ENCODE peak calls at places on chromosome 1, in five cellular contexts. A, K, Y, T and S are unnamed samples.

GRCh38 chr1:119720866-119721440 is 9.2 kb downstream of the PHGDH start:
- DNase-seq in A (no peak), Y (no peak), T (no peak), K (no peak), S (no peak)

GRCh38 chr1:88239205-88239604 is 444.9 kb upstream of the PKN2 start:
- DNase-seq in A (no peak), Y (no peak), K (no peak), T (no peak), S (peak; percentile 39)

GRCh38 chr1:160711528-160712311 is at the start of gene CD48:
- DNase-seq in A (no peak), K (no peak), T (no peak), Y (no peak), S (no peak)

GRCh38 chr1:63112155-63112914 is 210.0 kb upstream of the FOXD3 start:
- DNase-seq in T (peak; percentile 91), K (no peak), Y (no peak), A (no peak), S (no peak)

GRCh38 chr1:30695481-30695880 is 27.9 kb downstream of the MATN1 start:
- DNase-seq in K (no peak), A (no peak), T (no peak), Y (peak; percentile 86), S (no peak)

GRCh38 chr1:167933779-167934178 is 2.7 kb upstream of the DCAF6 start:
- DNase-seq in K (no peak), Y (no peak), T (no peak), A (no peak), S (no peak)

GRCh38 chr1:243500506-243500905 is 244.7 kb downstream of the SDCCAG8 start:
- DNase-seq in K (no peak), Y (no peak), T (no peak), A (no peak), S (no peak)

GRCh38 chr1:186183219-186183618 is 191.8 kb downstream of the TPR start:
- DNase-seq in K (no peak), T (no peak), A (no peak), Y (peak; percentile 72), S (no peak)

GRCh38 chr1:7199077-7199779 is 414.0 kb downstream of the CAMTA1 start:
- DNase-seq in Y (no peak), K (no peak), A (peak; percentile 21), T (no peak), S (no peak)

GRCh38 chr1:25086518-25087079 is 145.7 kb downstream of the SYF2 start:
- DNase-seq in K (no peak), T (no peak), A (no peak), Y (no peak), S (no peak)

GRCh38 chr1:172473842-172474241 is 30.0 kb upstream of the PIGC start:
- DNase-seq in T (no peak), Y (no peak), A (no peak), K (no peak), S (no peak)

GRCh38 chr1:167052389-167052788 is 37.8 kb downstream of the GPA33 start:
- DNase-seq in A (no peak), T (peak; percentile 47), Y (no peak), K (peak; percentile 18), S (peak; percentile 62)

GRCh38 chr1:226846801-226847200 is 23.6 kb upstream of the PSEN2 start:
- DNase-seq in A (no peak), K (no peak), T (no peak), Y (no peak), S (no peak)

GRCh38 chr1:170623171-170623570 is 40.8 kb upstream of the PRRX1 start:
- DNase-seq in Y (no peak), T (no peak), A (no peak), K (no peak), S (no peak)

GRCh38 chr1:58870298-58870676 is 86.4 kb upstream of the JUN start:
- DNase-seq in Y (no peak), K (peak; percentile 97), A (peak; percentile 60), T (no peak), S (peak; percentile 94)